ENCODE peak calls at places on chromosome 3, in four cellular contexts. One of them, this sample, is unnamed.

GRCh38 chr3:152350764-152351163 is 82.0 kb downstream of the MBNL1 start:
- DNase-seq in CD8-positive, alpha-beta T cell: no peak
- DNase-seq in naive thymus-derived CD4-positive, alpha-beta T cell: no peak
- DNase-seq in NCI-H1092 treated with DMSO at 0.1 percent for 48 hours: no peak
- DNase-seq in this sample: no peak

GRCh38 chr3:13598201-13598600 is 49.3 kb downstream of the FBLN2 start:
- DNase-seq in CD8-positive, alpha-beta T cell: no peak
- DNase-seq in naive thymus-derived CD4-positive, alpha-beta T cell: no peak
- DNase-seq in NCI-H1092 treated with DMSO at 0.1 percent for 48 hours: no peak
- DNase-seq in this sample: no peak

GRCh38 chr3:66825421-66825820 is 172.7 kb upstream of the KBTBD8 start:
- DNase-seq in CD8-positive, alpha-beta T cell: no peak
- DNase-seq in naive thymus-derived CD4-positive, alpha-beta T cell: no peak
- DNase-seq in NCI-H1092 treated with DMSO at 0.1 percent for 48 hours: no peak
- DNase-seq in this sample: no peak

GRCh38 chr3:40701016-40701588 is 176.3 kb downstream of the ZNF621 start:
- DNase-seq in CD8-positive, alpha-beta T cell: no peak
- DNase-seq in naive thymus-derived CD4-positive, alpha-beta T cell: no peak
- DNase-seq in NCI-H1092 treated with DMSO at 0.1 percent for 48 hours: no peak
- DNase-seq in this sample: no peak

GRCh38 chr3:25663324-25664065 is 1.2 kb downstream of the TOP2B start:
- DNase-seq in CD8-positive, alpha-beta T cell: peak
- DNase-seq in naive thymus-derived CD4-positive, alpha-beta T cell: peak
- DNase-seq in NCI-H1092 treated with DMSO at 0.1 percent for 48 hours: peak
- DNase-seq in this sample: peak

GRCh38 chr3:9402410-9403228 is 5.2 kb downstream of the SETD5 start:
- DNase-seq in CD8-positive, alpha-beta T cell: no peak
- DNase-seq in naive thymus-derived CD4-positive, alpha-beta T cell: no peak
- DNase-seq in NCI-H1092 treated with DMSO at 0.1 percent for 48 hours: peak
- DNase-seq in this sample: no peak

GRCh38 chr3:155946178-155946577 is 75.7 kb downstream of the GMPS start:
- DNase-seq in CD8-positive, alpha-beta T cell: no peak
- DNase-seq in naive thymus-derived CD4-positive, alpha-beta T cell: no peak
- DNase-seq in NCI-H1092 treated with DMSO at 0.1 percent for 48 hours: no peak
- DNase-seq in this sample: no peak

GRCh38 chr3:157030712-157031111 is 129.2 kb downstream of the CCNL1 start:
- DNase-seq in CD8-positive, alpha-beta T cell: no peak
- DNase-seq in naive thymus-derived CD4-positive, alpha-beta T cell: no peak
- DNase-seq in NCI-H1092 treated with DMSO at 0.1 percent for 48 hours: no peak
- DNase-seq in this sample: no peak